ENCODE peak calls at places on chromosomes 16 and 17, in eight cellular contexts. One of them, this sample, is unnamed.

GRCh38 chr16:81715358-81716196 is 63.5 kb upstream of the PLCG2 start:
- DNase-seq in fibroblast of lung: no peak
- DNase-seq in PC-3: no peak
- DNase-seq in cardiac fibroblast: no peak
- DNase-seq in progenitor cell of endocrine pancreas: no peak
- DNase-seq in mesothelial cell of epicardium: no peak
- DNase-seq in CD4-positive, alpha-beta T cell: no peak
- DNase-seq in CD8-positive, alpha-beta T cell: peak
- DNase-seq in this sample: no peak

GRCh38 chr17:58525239-58525638 is 10.8 kb upstream of the MTMR4 start:
- DNase-seq in CD8-positive, alpha-beta T cell: no peak
- DNase-seq in CD4-positive, alpha-beta T cell: no peak
- DNase-seq in mesothelial cell of epicardium: no peak
- DNase-seq in PC-3: no peak
- DNase-seq in fibroblast of lung: peak
- DNase-seq in cardiac fibroblast: peak
- DNase-seq in progenitor cell of endocrine pancreas: no peak
- DNase-seq in this sample: no peak

GRCh38 chr17:50631195-50631907 is 3.3 kb upstream of the ABCC3 start:
- DNase-seq in mesothelial cell of epicardium: no peak
- DNase-seq in CD4-positive, alpha-beta T cell: no peak
- DNase-seq in PC-3: no peak
- DNase-seq in cardiac fibroblast: peak
- DNase-seq in progenitor cell of endocrine pancreas: no peak
- DNase-seq in CD8-positive, alpha-beta T cell: no peak
- DNase-seq in fibroblast of lung: no peak
- DNase-seq in this sample: no peak

GRCh38 chr17:59154335-59154720 is 658 bp downstream of the SKA2 start:
- DNase-seq in fibroblast of lung: peak
- DNase-seq in mesothelial cell of epicardium: peak
- DNase-seq in CD4-positive, alpha-beta T cell: no peak
- DNase-seq in CD8-positive, alpha-beta T cell: peak
- DNase-seq in cardiac fibroblast: peak
- DNase-seq in progenitor cell of endocrine pancreas: peak
- DNase-seq in PC-3: peak
- DNase-seq in this sample: peak

GRCh38 chr17:11251561-11252107 is 10.6 kb downstream of the SHISA6 start:
- DNase-seq in cardiac fibroblast: no peak
- DNase-seq in CD4-positive, alpha-beta T cell: no peak
- DNase-seq in fibroblast of lung: no peak
- DNase-seq in CD8-positive, alpha-beta T cell: no peak
- DNase-seq in progenitor cell of endocrine pancreas: no peak
- DNase-seq in PC-3: no peak
- DNase-seq in mesothelial cell of epicardium: no peak
- DNase-seq in this sample: no peak

GRCh38 chr17:18993876-18994275 is 10.7 kb downstream of the FAM83G start:
- DNase-seq in progenitor cell of endocrine pancreas: no peak
- DNase-seq in fibroblast of lung: peak
- DNase-seq in cardiac fibroblast: peak
- DNase-seq in PC-3: no peak
- DNase-seq in mesothelial cell of epicardium: no peak
- DNase-seq in CD8-positive, alpha-beta T cell: no peak
- DNase-seq in CD4-positive, alpha-beta T cell: no peak
- DNase-seq in this sample: no peak

GRCh38 chr17:80511222-80512180 is 33.1 kb upstream of the RPTOR start:
- DNase-seq in progenitor cell of endocrine pancreas: no peak
- DNase-seq in CD8-positive, alpha-beta T cell: no peak
- DNase-seq in mesothelial cell of epicardium: no peak
- DNase-seq in fibroblast of lung: no peak
- DNase-seq in CD4-positive, alpha-beta T cell: no peak
- DNase-seq in PC-3: no peak
- DNase-seq in cardiac fibroblast: no peak
- DNase-seq in this sample: no peak

GRCh38 chr17:47324224-47325020 is 667 bp downstream of the EFCAB13 start:
- DNase-seq in progenitor cell of endocrine pancreas: no peak
- DNase-seq in CD8-positive, alpha-beta T cell: peak
- DNase-seq in PC-3: peak
- DNase-seq in cardiac fibroblast: peak
- DNase-seq in fibroblast of lung: peak
- DNase-seq in CD4-positive, alpha-beta T cell: peak
- DNase-seq in mesothelial cell of epicardium: no peak
- DNase-seq in this sample: peak

GRCh38 chr17:29585080-29585751 is 4.2 kb downstream of the GIT1 start:
- DNase-seq in cardiac fibroblast: peak
- DNase-seq in progenitor cell of endocrine pancreas: no peak
- DNase-seq in fibroblast of lung: no peak
- DNase-seq in mesothelial cell of epicardium: no peak
- DNase-seq in PC-3: no peak
- DNase-seq in CD8-positive, alpha-beta T cell: peak
- DNase-seq in CD4-positive, alpha-beta T cell: no peak
- DNase-seq in this sample: peak

GRCh38 chr17:44279586-44280344 is 11.8 kb upstream of the SLC4A1 start:
- DNase-seq in CD4-positive, alpha-beta T cell: no peak
- DNase-seq in progenitor cell of endocrine pancreas: no peak
- DNase-seq in CD8-positive, alpha-beta T cell: peak
- DNase-seq in PC-3: peak
- DNase-seq in cardiac fibroblast: peak
- DNase-seq in fibroblast of lung: peak
- DNase-seq in mesothelial cell of epicardium: no peak
- DNase-seq in this sample: peak

GRCh38 chr16:22677024-22677830 is 136.7 kb upstream of the HS3ST2 start:
- DNase-seq in progenitor cell of endocrine pancreas: no peak
- DNase-seq in cardiac fibroblast: no peak
- DNase-seq in fibroblast of lung: no peak
- DNase-seq in mesothelial cell of epicardium: no peak
- DNase-seq in PC-3: no peak
- DNase-seq in CD8-positive, alpha-beta T cell: no peak
- DNase-seq in CD4-positive, alpha-beta T cell: no peak
- DNase-seq in this sample: no peak

GRCh38 chr17:80847506-80848230 is 144.0 kb upstream of the CHMP6 start:
- DNase-seq in CD4-positive, alpha-beta T cell: peak
- DNase-seq in progenitor cell of endocrine pancreas: no peak
- DNase-seq in mesothelial cell of epicardium: no peak
- DNase-seq in cardiac fibroblast: no peak
- DNase-seq in PC-3: no peak
- DNase-seq in fibroblast of lung: no peak
- DNase-seq in CD8-positive, alpha-beta T cell: peak
- DNase-seq in this sample: no peak

GRCh38 chr16:53061701-53062159 is 6.9 kb downstream of the CHD9 start:
- DNase-seq in fibroblast of lung: no peak
- DNase-seq in CD4-positive, alpha-beta T cell: no peak
- DNase-seq in CD8-positive, alpha-beta T cell: peak
- DNase-seq in PC-3: no peak
- DNase-seq in cardiac fibroblast: no peak
- DNase-seq in mesothelial cell of epicardium: no peak
- DNase-seq in progenitor cell of endocrine pancreas: no peak
- DNase-seq in this sample: no peak

DNA sequence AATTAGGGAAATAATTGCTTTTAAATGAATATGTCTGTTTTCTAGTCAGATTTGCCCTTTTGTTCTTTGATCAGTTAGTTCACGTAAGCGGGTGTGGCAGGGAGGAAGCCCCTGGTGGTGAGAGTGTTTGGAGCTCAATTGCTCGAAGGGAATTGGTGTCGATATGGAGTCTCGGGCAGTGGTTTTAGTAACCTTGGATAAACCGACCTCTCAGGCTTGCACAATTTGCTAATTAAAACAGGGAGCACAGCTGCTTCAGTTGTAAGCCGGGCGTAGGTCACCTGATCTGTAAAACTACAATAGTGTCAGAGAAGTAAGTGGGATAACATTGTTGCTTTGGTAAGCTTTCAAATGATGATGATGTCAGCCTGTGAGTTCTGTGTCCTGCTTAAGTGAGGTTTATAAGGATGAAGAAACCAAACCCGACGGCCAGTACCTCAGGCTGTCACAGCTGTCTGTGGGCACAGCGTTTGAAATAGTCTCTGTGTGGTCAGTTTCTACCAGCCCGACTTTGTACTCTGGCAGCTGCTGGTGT is 2.9 kb downstream of the ZNF750 start:
- DNase-seq in cardiac fibroblast: no peak
- DNase-seq in CD8-positive, alpha-beta T cell: no peak
- DNase-seq in CD4-positive, alpha-beta T cell: no peak
- DNase-seq in mesothelial cell of epicardium: no peak
- DNase-seq in PC-3: no peak
- DNase-seq in fibroblast of lung: peak
- DNase-seq in progenitor cell of endocrine pancreas: no peak
- DNase-seq in this sample: no peak
- TF ChIP-seq CTCF in cardiac fibroblast: no peak
- TF ChIP-seq CTCF in CD8-positive, alpha-beta T cell: no peak
- TF ChIP-seq CTCF in CD4-positive, alpha-beta T cell: no peak
- TF ChIP-seq CTCF in mesothelial cell of epicardium: no peak
- TF ChIP-seq CTCF in PC-3: no peak
- TF ChIP-seq CTCF in fibroblast of lung: peak
- TF ChIP-seq CTCF in progenitor cell of endocrine pancreas: no peak
- TF ChIP-seq CTCF in this sample: no peak

GRCh38 chr17:4003131-4003500 is 38.9 kb upstream of the ATP2A3 start:
- DNase-seq in fibroblast of lung: no peak
- DNase-seq in mesothelial cell of epicardium: no peak
- DNase-seq in cardiac fibroblast: no peak
- DNase-seq in CD4-positive, alpha-beta T cell: no peak
- DNase-seq in CD8-positive, alpha-beta T cell: no peak
- DNase-seq in progenitor cell of endocrine pancreas: no peak
- DNase-seq in PC-3: no peak
- DNase-seq in this sample: no peak

GRCh38 chr17:4006165-4006589 is 41.9 kb upstream of the ATP2A3 start:
- DNase-seq in fibroblast of lung: no peak
- DNase-seq in progenitor cell of endocrine pancreas: no peak
- DNase-seq in CD8-positive, alpha-beta T cell: no peak
- DNase-seq in mesothelial cell of epicardium: no peak
- DNase-seq in CD4-positive, alpha-beta T cell: no peak
- DNase-seq in cardiac fibroblast: no peak
- DNase-seq in PC-3: no peak
- DNase-seq in this sample: no peak

GRCh38 chr17:4003501-4004421 is 39.5 kb upstream of the ATP2A3 start:
- DNase-seq in CD8-positive, alpha-beta T cell: no peak
- DNase-seq in progenitor cell of endocrine pancreas: no peak
- DNase-seq in fibroblast of lung: no peak
- DNase-seq in PC-3: no peak
- DNase-seq in CD4-positive, alpha-beta T cell: no peak
- DNase-seq in cardiac fibroblast: no peak
- DNase-seq in mesothelial cell of epicardium: no peak
- DNase-seq in this sample: no peak

GRCh38 chr17:4005296-4006164 is 41.3 kb upstream of the ATP2A3 start:
- DNase-seq in cardiac fibroblast: no peak
- DNase-seq in mesothelial cell of epicardium: no peak
- DNase-seq in CD4-positive, alpha-beta T cell: no peak
- DNase-seq in PC-3: no peak
- DNase-seq in fibroblast of lung: no peak
- DNase-seq in progenitor cell of endocrine pancreas: no peak
- DNase-seq in CD8-positive, alpha-beta T cell: no peak
- DNase-seq in this sample: no peak

DNA sequence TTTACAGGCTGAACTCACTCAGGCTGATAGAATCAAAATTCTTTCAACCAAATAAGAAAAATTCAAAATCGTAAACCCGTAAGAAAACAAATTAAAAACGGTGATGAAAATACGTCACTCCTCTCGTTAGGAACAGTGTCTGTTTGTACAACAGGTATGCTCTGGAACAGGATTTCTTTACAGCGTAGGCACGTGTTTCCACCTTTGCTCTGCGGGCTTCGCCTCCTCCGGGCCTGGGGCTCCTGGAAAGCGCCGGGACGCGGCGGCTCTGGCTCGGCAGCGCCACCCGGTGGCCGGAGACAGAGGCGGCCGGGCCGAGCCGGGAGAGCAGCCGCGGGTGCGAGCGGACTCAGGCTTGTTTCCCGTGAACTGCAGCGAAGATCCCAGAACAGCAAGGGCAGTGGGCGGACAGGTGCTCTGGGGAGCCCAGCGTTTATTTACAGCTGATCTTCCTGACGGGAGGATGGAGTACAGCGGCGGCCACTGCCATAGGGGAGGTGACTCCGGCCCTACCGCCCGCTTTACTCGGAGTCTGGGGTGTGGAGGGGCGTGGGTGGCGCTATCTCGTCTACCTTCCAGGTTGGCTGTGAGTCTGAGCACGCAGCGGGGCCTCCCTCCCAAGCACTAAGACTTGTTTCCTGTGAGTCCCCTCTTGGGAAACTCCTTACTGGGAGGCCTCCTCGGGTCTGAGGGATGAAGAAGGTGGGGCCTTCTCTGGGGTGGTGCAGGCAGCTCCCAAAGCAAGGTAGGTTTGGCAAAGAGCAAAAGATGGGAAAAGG is 40.5 kb upstream of the ATP2A3 start:
- DNase-seq in mesothelial cell of epicardium: no peak
- DNase-seq in cardiac fibroblast: peak
- DNase-seq in progenitor cell of endocrine pancreas: peak
- DNase-seq in CD4-positive, alpha-beta T cell: peak
- DNase-seq in fibroblast of lung: peak
- DNase-seq in PC-3: peak
- DNase-seq in CD8-positive, alpha-beta T cell: peak
- DNase-seq in this sample: peak
- TF ChIP-seq CTCF in mesothelial cell of epicardium: peak
- TF ChIP-seq CTCF in cardiac fibroblast: peak
- TF ChIP-seq CTCF in progenitor cell of endocrine pancreas: peak
- TF ChIP-seq CTCF in CD4-positive, alpha-beta T cell: peak
- TF ChIP-seq CTCF in fibroblast of lung: peak
- TF ChIP-seq CTCF in PC-3: peak
- TF ChIP-seq CTCF in CD8-positive, alpha-beta T cell: peak
- TF ChIP-seq CTCF in this sample: peak

GRCh38 chr16:51198349-51198748 is 47.3 kb upstream of the SALL1 start:
- DNase-seq in PC-3: no peak
- DNase-seq in cardiac fibroblast: no peak
- DNase-seq in CD8-positive, alpha-beta T cell: no peak
- DNase-seq in fibroblast of lung: no peak
- DNase-seq in progenitor cell of endocrine pancreas: no peak
- DNase-seq in mesothelial cell of epicardium: no peak
- DNase-seq in CD4-positive, alpha-beta T cell: no peak
- DNase-seq in this sample: no peak

GRCh38 chr16:51201604-51202003 is 50.5 kb upstream of the SALL1 start:
- DNase-seq in CD8-positive, alpha-beta T cell: no peak
- DNase-seq in mesothelial cell of epicardium: no peak
- DNase-seq in PC-3: no peak
- DNase-seq in fibroblast of lung: no peak
- DNase-seq in cardiac fibroblast: no peak
- DNase-seq in CD4-positive, alpha-beta T cell: no peak
- DNase-seq in progenitor cell of endocrine pancreas: no peak
- DNase-seq in this sample: no peak
- TF ChIP-seq CTCF in CD8-positive, alpha-beta T cell: no peak
- TF ChIP-seq CTCF in mesothelial cell of epicardium: no peak
- TF ChIP-seq CTCF in PC-3: no peak
- TF ChIP-seq CTCF in fibroblast of lung: no peak
- TF ChIP-seq CTCF in cardiac fibroblast: no peak
- TF ChIP-seq CTCF in CD4-positive, alpha-beta T cell: no peak
- TF ChIP-seq CTCF in progenitor cell of endocrine pancreas: no peak
- TF ChIP-seq CTCF in this sample: no peak

DNA sequence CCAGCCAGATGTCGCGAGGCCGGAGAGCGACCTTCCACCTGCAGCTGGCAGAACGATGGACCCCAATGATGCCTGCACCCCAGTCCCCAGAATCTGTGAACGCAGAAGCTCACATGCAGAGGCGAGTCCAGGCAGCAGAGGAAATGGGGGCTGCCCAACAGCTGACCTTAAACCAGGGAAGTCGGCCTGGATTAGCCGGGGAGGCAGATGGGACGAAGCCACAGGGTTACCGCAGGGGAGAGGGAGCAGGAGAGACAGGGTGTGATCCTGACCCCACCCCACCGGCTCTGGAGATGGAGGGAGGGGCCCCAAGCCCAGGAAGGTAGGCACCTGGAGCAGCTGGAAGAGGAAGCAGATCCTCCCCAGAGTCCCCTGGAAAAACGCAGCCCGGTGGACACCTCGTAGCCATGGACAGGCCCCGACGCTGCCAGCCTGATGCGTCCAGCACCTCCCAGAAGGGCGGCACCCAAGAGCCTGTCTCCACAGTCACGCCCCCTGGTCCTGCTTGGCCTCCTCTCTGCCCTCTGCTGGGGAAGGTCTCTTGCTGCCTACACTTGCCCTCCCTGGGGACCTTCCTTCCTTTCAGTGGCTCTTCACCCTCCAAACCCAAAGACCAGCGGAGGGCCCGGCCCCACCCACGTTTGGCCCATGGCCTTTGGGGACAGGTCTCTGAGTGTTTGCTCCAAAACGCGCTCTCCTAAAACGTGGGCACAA is 37.3 kb downstream of the PIEZO1 start:
- DNase-seq in cardiac fibroblast: peak
- DNase-seq in CD4-positive, alpha-beta T cell: peak
- DNase-seq in fibroblast of lung: no peak
- DNase-seq in mesothelial cell of epicardium: no peak
- DNase-seq in progenitor cell of endocrine pancreas: no peak
- DNase-seq in PC-3: peak
- DNase-seq in CD8-positive, alpha-beta T cell: no peak
- DNase-seq in this sample: no peak
- TF ChIP-seq CTCF in cardiac fibroblast: peak
- TF ChIP-seq CTCF in CD4-positive, alpha-beta T cell: no peak
- TF ChIP-seq CTCF in fibroblast of lung: peak
- TF ChIP-seq CTCF in mesothelial cell of epicardium: no peak
- TF ChIP-seq CTCF in progenitor cell of endocrine pancreas: peak
- TF ChIP-seq CTCF in PC-3: peak
- TF ChIP-seq CTCF in CD8-positive, alpha-beta T cell: no peak
- TF ChIP-seq CTCF in this sample: no peak

This sample was measured in endothelial cell.